ENCODE peak calls at places on chromosomes 2 and 18, in ten cellular contexts. C, G, I, H, Z, S, P, O, Q and B are unnamed samples.

GRCh38 chr2:100702444-100703134 is 117.3 kb upstream of the NPAS2 start:
- DNase-seq in C (no peak), G (no peak), I (no peak), H (no peak), Z (no peak), S (no peak), P (no peak), O (no peak), Q (no peak), B (no peak)

GRCh38 chr2:129062160-129062912 is 743.7 kb upstream of the HS6ST1 start:
- DNase-seq in C (no peak), G (no peak), I (no peak), H (no peak), Z (no peak), S (no peak), P (no peak), O (no peak), Q (peak), B (no peak)

GRCh38 chr18:9741821-9742541 is 33.9 kb downstream of the RAB31 start:
- DNase-seq in C (no peak), G (no peak), I (no peak), H (peak), Z (no peak), S (no peak), P (peak), O (no peak), Q (peak), B (no peak)

GRCh38 chr2:28274911-28275685 is 117.6 kb upstream of the FOSL2 start:
- DNase-seq in C (peak), G (no peak), I (no peak), H (peak), Z (no peak), S (no peak), P (no peak), O (no peak), Q (peak), B (no peak)

GRCh38 chr2:117091026-117091425 is 723.5 kb upstream of the DDX18 start:
- DNase-seq in C (no peak), G (no peak), I (no peak), H (no peak), Z (no peak), S (no peak), P (no peak), O (no peak), Q (no peak), B (no peak)

GRCh38 chr2:126792993-126793392 is 105.7 kb upstream of the TEX51 start:
- DNase-seq in C (no peak), G (no peak), I (peak), H (no peak), Z (no peak), S (no peak), P (no peak), O (no peak), Q (no peak), B (no peak)

GRCh38 chr18:25423267-25423666 is 71.3 kb upstream of the ZNF521 start:
- DNase-seq in C (no peak), G (no peak), I (no peak), H (no peak), Z (no peak), S (no peak), P (no peak), O (no peak), Q (no peak), B (no peak)

GRCh38 chr18:33469699-33470098 is 29.2 kb upstream of the CCDC178 start:
- DNase-seq in C (no peak), G (no peak), I (no peak), H (no peak), Z (no peak), S (no peak), P (no peak), O (no peak), Q (peak), B (no peak)

GRCh38 chr2:9627310-9627709 is 3.5 kb downstream of the YWHAQ start:
- DNase-seq in C (no peak), G (no peak), I (no peak), H (peak), Z (no peak), S (no peak), P (no peak), O (no peak), Q (no peak), B (no peak)

GRCh38 chr2:230913406-230913805 is 11.6 kb downstream of the GPR55 start:
- DNase-seq in C (no peak), G (no peak), I (peak), H (peak), Z (peak), S (peak), P (peak), O (peak), Q (peak), B (no peak)

GRCh38 chr2:194380011-194380410 is 1277.0 kb upstream of the SLC39A10 start:
- DNase-seq in C (no peak), G (no peak), I (no peak), H (no peak), Z (no peak), S (no peak), P (no peak), O (no peak), Q (no peak), B (no peak)

GRCh38 chr18:54086046-54086802 is 138.2 kb downstream of the MBD2 start:
- DNase-seq in C (no peak), G (no peak), I (no peak), H (no peak), Z (no peak), S (no peak), P (no peak), O (peak), Q (no peak), B (no peak)

GRCh38 chr2:119449526-119449925 is 17.9 kb downstream of the TMEM37 start:
- DNase-seq in C (peak), G (no peak), I (no peak), H (no peak), Z (no peak), S (no peak), P (no peak), O (no peak), Q (no peak), B (no peak)

GRCh38 chr18:66013976-66014375 is 263.2 kb downstream of the CDH7 start:
- DNase-seq in C (no peak), G (no peak), I (no peak), H (no peak), Z (no peak), S (no peak), P (no peak), O (no peak), Q (no peak), B (no peak)

GRCh38 chr2:751474-751873 is 74.3 kb upstream of the TMEM18 start:
- DNase-seq in C (no peak), G (no peak), I (no peak), H (no peak), Z (no peak), S (no peak), P (no peak), O (no peak), Q (no peak), B (no peak)

GRCh38 chr2:65379721-65380171 is 52.7 kb downstream of the SPRED2 start:
- DNase-seq in C (no peak), G (no peak), I (no peak), H (no peak), Z (no peak), S (no peak), P (peak), O (no peak), Q (no peak), B (no peak)

GRCh38 chr2:20182241-20182931 is 42.5 kb downstream of the SDC1 start:
- DNase-seq in C (no peak), G (no peak), I (no peak), H (peak), Z (no peak), S (no peak), P (no peak), O (no peak), Q (peak), B (no peak)

GRCh38 chr2:96665083-96665569 is 22.6 kb downstream of the FER1L5 start:
- DNase-seq in C (peak), G (no peak), I (no peak), H (peak), Z (no peak), S (no peak), P (peak), O (no peak), Q (peak), B (no peak)

GRCh38 chr2:3486047-3487027 is 33.0 kb downstream of the ADI1 start:
- DNase-seq in C (no peak), G (no peak), I (no peak), H (no peak), Z (no peak), S (peak), P (no peak), O (no peak), Q (no peak), B (no peak)

GRCh38 chr2:211423018-211423417 is 866.6 kb downstream of the CPS1 start:
- DNase-seq in C (no peak), G (no peak), I (no peak), H (no peak), Z (no peak), S (no peak), P (no peak), O (no peak), Q (no peak), B (no peak)
- H3K27ac ChIP-seq in C (no peak), G (no peak), I (no peak), H (no peak), Z (no peak), S (no peak), P (no peak), O (no peak), Q (no peak), B (no peak)

DNA sequence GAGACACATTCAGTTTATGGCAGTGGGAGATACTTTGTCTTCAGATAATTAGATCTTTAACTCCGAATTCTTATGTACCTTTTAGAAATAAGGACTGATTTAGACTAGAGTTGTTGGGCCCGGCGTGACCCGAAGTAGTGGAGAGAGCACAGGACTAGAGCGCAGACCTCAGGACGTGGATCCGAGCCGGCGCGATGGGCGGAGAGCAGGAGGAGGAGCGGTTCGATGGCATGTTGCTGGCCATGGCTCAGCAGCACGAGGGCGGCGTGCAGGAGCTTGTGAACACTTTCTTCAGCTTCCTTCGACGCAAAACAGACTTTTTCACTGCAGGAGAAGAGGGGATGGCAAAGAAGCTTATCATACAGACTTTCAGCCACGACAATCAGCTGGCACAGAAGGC is 54.5 kb downstream of the FMNL2 start:
- DNase-seq in C (no peak), G (no peak), I (no peak), H (no peak), Z (no peak), S (no peak), P (no peak), O (no peak), Q (no peak), B (no peak)
- H3K27ac ChIP-seq in C (no peak), G (no peak), I (no peak), H (no peak), Z (no peak), S (no peak), P (no peak), O (no peak), Q (no peak), B (no peak)

GRCh38 chr2:55781542-55781941 is 87.9 kb upstream of the PNPT1 start:
- DNase-seq in C (no peak), G (no peak), I (no peak), H (no peak), Z (no peak), S (no peak), P (no peak), O (no peak), Q (no peak), B (no peak)

GRCh38 chr2:55782528-55783173 is 89.0 kb upstream of the PNPT1 start:
- DNase-seq in C (no peak), G (no peak), I (no peak), H (no peak), Z (no peak), S (no peak), P (no peak), O (no peak), Q (no peak), B (no peak)

GRCh38 chr2:55776479-55776878 is 82.8 kb upstream of the PNPT1 start:
- DNase-seq in C (no peak), G (no peak), I (no peak), H (no peak), Z (no peak), S (no peak), P (no peak), O (no peak), Q (no peak), B (no peak)

GRCh38 chr2:55776966-55777365 is 83.3 kb upstream of the PNPT1 start:
- DNase-seq in C (no peak), G (no peak), I (no peak), H (no peak), Z (no peak), S (no peak), P (no peak), O (no peak), Q (no peak), B (no peak)

GRCh38 chr2:55779459-55780421 is 86.1 kb upstream of the PNPT1 start:
- DNase-seq in C (no peak), G (no peak), I (no peak), H (peak), Z (no peak), S (no peak), P (peak), O (no peak), Q (peak), B (no peak)
- H3K27ac ChIP-seq in C (no peak), G (no peak), I (no peak), H (peak), Z (no peak), S (no peak), P (no peak), O (no peak), Q (no peak), B (no peak)

DNA sequence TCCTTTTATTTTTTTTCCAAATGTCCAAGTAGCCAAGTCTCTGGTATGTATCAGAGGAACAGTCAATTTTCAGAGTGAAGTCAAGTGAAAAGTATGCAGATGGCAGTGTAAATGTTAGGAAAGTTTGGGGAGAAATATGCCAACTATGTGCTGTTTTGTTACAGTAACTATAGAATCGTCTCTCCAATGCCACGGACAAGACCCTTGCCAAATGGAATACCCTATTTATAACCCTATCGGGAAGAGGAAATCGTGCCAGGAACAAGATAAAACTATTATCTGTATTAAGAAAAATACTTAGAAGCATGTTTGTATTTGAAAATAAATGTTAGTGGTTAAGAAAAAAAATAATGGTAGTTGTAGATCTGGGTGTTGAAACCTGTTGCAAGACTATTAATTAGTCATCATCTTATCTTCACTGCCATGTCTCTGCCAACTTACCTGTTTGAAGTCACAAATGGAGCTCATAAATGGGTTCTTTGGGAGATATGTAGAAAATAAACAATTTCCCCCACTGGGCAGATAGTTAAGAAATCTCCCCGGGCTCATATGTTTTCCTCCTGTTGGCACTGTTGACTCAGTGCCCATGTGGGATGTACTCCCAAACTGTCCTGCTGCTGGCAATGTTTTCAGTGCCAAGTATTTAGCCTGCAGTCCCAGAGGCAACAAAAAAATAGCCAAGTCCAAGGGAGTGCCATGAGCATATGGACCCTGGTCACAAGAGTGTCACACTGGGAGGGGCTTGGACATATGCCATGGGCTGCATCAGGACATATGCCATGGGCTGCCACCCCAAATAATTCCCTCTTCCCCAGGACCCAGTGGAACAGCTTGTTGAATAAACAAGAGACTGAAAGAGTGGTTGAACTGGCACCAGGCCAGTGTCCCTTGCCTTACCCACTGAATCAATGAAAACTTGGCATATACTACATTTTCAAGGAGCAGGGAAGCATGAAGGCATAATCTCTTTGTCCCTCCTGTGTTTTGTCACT is 366.9 kb downstream of the OSR1 start:
- DNase-seq in C (peak), G (no peak), I (no peak), H (peak), Z (no peak), S (peak), P (no peak), O (no peak), Q (peak), B (peak)
- H3K27ac ChIP-seq in C (peak), G (no peak), I (no peak), H (peak), Z (no peak), S (peak), P (no peak), O (no peak), Q (no peak), B (no peak)

DNA sequence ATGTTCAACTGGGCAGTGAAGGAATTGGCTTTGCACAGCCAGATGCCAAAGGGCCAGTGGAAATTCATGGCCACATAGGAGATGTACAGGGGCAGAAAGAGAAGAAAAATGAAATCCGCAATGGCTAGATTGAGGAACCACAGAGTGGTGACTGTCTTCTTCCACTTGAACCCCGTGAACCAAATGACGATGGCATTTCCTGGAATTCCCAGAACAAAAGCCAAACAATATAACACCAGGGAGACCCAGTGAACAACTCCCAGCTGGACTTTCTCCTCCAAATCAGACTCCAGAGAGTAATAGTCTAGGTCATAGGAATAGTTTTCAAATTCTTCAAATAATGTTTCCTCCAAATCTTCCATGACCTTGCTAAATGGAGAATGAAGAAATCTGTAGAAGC is 17.2 kb downstream of the EEF1B2 start:
- DNase-seq in C (no peak), G (no peak), I (no peak), H (no peak), Z (no peak), S (no peak), P (no peak), O (no peak), Q (no peak), B (no peak)
- H3K27ac ChIP-seq in C (no peak), G (no peak), I (no peak), H (no peak), Z (no peak), S (no peak), P (no peak), O (no peak), Q (no peak), B (no peak)

DNA sequence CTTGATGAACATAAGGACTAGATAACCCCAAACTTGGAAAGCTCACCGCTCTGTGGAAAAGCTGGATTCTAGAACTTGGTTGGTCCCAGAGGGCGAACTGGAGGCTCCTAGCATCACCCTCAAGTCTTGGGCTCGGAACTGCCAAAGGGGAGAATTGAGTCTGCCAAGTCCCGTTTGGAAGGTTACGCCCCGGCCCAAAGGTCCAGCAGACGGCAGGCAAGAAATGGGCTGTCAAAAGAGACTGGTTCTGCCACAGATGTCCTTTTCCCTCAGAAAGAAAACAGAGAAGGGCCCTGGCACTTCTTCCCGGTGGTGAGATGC is 182.2 kb downstream of the ANAPC1 start:
- DNase-seq in C (peak), G (no peak), I (no peak), H (no peak), Z (no peak), S (no peak), P (no peak), O (no peak), Q (no peak), B (no peak)
- H3K27ac ChIP-seq in C (no peak), G (no peak), I (no peak), H (no peak), Z (no peak), S (no peak), P (no peak), O (no peak), Q (no peak), B (no peak)

GRCh38 chr2:54099834-54100595 is 15.4 kb upstream of the ACYP2 start:
- DNase-seq in C (no peak), G (no peak), I (peak), H (no peak), Z (no peak), S (no peak), P (no peak), O (no peak), Q (no peak), B (no peak)
- H3K27ac ChIP-seq in C (no peak), G (no peak), I (peak), H (no peak), Z (no peak), S (no peak), P (no peak), O (no peak), Q (no peak), B (no peak)

GRCh38 chr2:54573532-54573915 is 117.4 kb downstream of the SPTBN1 start:
- DNase-seq in C (no peak), G (no peak), I (no peak), H (no peak), Z (no peak), S (no peak), P (no peak), O (no peak), Q (no peak), B (no peak)

GRCh38 chr2:54577035-54577434 is 120.9 kb downstream of the SPTBN1 start:
- DNase-seq in C (no peak), G (no peak), I (no peak), H (no peak), Z (no peak), S (no peak), P (peak), O (no peak), Q (no peak), B (no peak)

GRCh38 chr2:54574860-54575247 is 118.7 kb downstream of the SPTBN1 start:
- DNase-seq in C (no peak), G (no peak), I (no peak), H (no peak), Z (no peak), S (no peak), P (no peak), O (no peak), Q (no peak), B (no peak)

GRCh38 chr2:54574107-54574859 is 118.2 kb downstream of the SPTBN1 start:
- DNase-seq in C (no peak), G (no peak), I (peak), H (peak), Z (peak), S (no peak), P (peak), O (peak), Q (peak), B (no peak)

GRCh38 chr2:54575379-54575888 is 119.3 kb downstream of the SPTBN1 start:
- DNase-seq in C (no peak), G (no peak), I (no peak), H (peak), Z (no peak), S (no peak), P (no peak), O (no peak), Q (peak), B (no peak)
- H3K27ac ChIP-seq in C (no peak), G (no peak), I (peak), H (no peak), Z (peak), S (no peak), P (peak), O (peak), Q (no peak), B (no peak)

GRCh38 chr2:166240387-166241313 is 112.8 kb upstream of the SCN1A start:
- DNase-seq in C (no peak), G (no peak), I (no peak), H (peak), Z (no peak), S (no peak), P (no peak), O (no peak), Q (no peak), B (no peak)
- H3K27ac ChIP-seq in C (no peak), G (no peak), I (no peak), H (peak), Z (no peak), S (no peak), P (no peak), O (no peak), Q (no peak), B (no peak)

DNA sequence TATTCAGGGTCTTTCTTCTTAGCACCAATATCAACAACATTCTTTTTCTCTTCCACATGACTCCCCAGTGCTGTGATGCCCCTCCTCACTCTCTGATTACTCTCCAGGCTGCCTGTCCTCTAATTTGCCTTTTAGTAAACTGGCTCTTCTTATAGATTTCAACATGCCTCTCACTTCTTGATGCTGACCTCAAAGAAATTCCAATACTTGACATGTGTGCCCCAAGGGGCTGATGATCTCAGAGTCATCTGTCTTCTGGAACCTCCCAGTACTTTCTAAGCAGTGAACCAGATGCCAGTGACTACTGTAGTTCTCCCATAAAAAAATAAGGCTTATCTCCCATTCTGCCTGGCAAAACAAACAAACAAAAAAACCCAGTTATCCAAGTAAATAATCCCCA is 909.3 kb upstream of the FANCL start:
- DNase-seq in C (no peak), G (no peak), I (no peak), H (no peak), Z (no peak), S (no peak), P (no peak), O (no peak), Q (no peak), B (no peak)
- H3K27ac ChIP-seq in C (no peak), G (no peak), I (no peak), H (no peak), Z (no peak), S (no peak), P (no peak), O (no peak), Q (no peak), B (no peak)